ENCODE peak calls at places on chromosomes 11 and 22, in seven cellular contexts. Z is mesendoderm, P is IMR-90, F is neuronal stem cell, M is H9, G is trophoblast cell, X is H1. T is an unnamed sample.

GRCh38 chr11:62976109-62976508 is 8.7 kb downstream of the SLC22A6 start:
- DNase-seq in P (no peak), X (no peak), Z (peak), F (no peak), G (peak), M (no peak), T (no peak)

GRCh38 chr22:36833073-36833472 is 16.2 kb upstream of the PVALB start:
- DNase-seq in M (no peak), P (no peak), F (no peak), G (no peak), X (no peak), Z (no peak), T (no peak)

GRCh38 chr11:12017243-12017678 is 8.8 kb upstream of the DKK3 start:
- DNase-seq in X (no peak), P (peak), G (no peak), F (no peak), M (no peak), Z (no peak), T (peak)

GRCh38 chr22:42444060-42444904 is 12.1 kb upstream of the NFAM1 start:
- DNase-seq in Z (peak), F (peak), X (no peak), P (peak), G (peak), M (peak), T (peak)

GRCh38 chr22:17744430-17744829 is 29.8 kb downstream of the BID start:
- DNase-seq in X (no peak), F (no peak), M (no peak), G (no peak), Z (no peak), P (no peak), T (no peak)

GRCh38 chr11:6992457-6993431 is 27.4 kb downstream of the ZNF214 start:
- DNase-seq in X (no peak), M (no peak), F (no peak), Z (no peak), P (peak), G (peak), T (peak)

GRCh38 chr22:42758929-42759629 is 38.4 kb upstream of the A4GALT start:
- DNase-seq in X (no peak), M (no peak), P (peak), G (no peak), F (no peak), Z (no peak), T (peak)

GRCh38 chr11:92948116-92948515 is 21.3 kb upstream of the MTNR1B start:
- DNase-seq in Z (no peak), G (no peak), M (no peak), X (no peak), P (no peak), F (no peak), T (no peak)

GRCh38 chr11:19393941-19394340 is 153.2 kb upstream of the E2F8 start:
- DNase-seq in G (no peak), P (peak), Z (peak), F (no peak), M (no peak), X (no peak), T (peak)

DNA sequence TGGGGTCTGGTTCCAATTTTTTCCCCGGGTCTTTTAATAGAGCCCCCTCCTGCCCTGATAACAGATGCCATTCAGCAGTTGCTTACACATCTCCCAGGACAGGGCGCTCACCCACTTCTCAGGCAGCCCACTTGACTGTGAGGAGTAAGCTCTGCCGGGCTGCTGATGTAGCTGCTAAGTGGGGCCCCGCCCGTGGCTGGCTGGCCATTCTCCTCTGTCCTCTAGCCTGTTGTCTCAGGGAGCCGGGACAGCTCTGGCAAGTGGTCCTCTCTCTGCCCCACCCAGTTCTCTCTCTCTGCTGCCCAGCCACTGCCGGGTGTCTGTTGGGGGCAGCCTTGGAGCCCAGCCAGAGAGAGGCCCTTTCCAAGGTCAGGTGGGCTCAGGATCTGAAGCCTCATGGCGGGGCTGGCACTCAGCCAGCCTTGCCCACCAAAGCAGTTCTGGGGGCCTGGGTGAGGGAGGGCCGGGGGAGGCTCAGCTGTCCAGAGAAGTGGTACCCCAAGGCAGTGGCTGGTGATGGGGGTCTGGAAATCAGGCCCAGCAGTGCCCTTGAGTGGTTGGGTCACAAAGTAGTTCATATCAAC is 8.9 kb downstream of the KCNJ4 start:
- DNase-seq in F (no peak), P (no peak), M (no peak), G (no peak), X (no peak), Z (no peak), T (no peak)
- H2BK5ac ChIP-seq in F (no peak), P (no peak), M (no peak), G (no peak), X (no peak), Z (no peak), T (no peak)

GRCh38 chr22:19807161-19807913 is 46.8 kb downstream of the TBX1 start:
- DNase-seq in X (no peak), G (no peak), Z (no peak), M (no peak), P (no peak), F (no peak), T (no peak)

GRCh38 chr22:19808873-19809478 is 45.7 kb downstream of the GNB1L start:
- DNase-seq in Z (no peak), F (no peak), M (no peak), P (no peak), G (no peak), X (no peak), T (no peak)

GRCh38 chr22:19805821-19806212 is 45.2 kb downstream of the TBX1 start:
- DNase-seq in Z (no peak), X (no peak), G (peak), M (peak), P (no peak), F (no peak), T (no peak)

GRCh38 chr22:19807914-19808872 is 46.5 kb downstream of the GNB1L start:
- DNase-seq in M (no peak), P (no peak), Z (no peak), F (no peak), X (no peak), G (no peak), T (no peak)

DNA sequence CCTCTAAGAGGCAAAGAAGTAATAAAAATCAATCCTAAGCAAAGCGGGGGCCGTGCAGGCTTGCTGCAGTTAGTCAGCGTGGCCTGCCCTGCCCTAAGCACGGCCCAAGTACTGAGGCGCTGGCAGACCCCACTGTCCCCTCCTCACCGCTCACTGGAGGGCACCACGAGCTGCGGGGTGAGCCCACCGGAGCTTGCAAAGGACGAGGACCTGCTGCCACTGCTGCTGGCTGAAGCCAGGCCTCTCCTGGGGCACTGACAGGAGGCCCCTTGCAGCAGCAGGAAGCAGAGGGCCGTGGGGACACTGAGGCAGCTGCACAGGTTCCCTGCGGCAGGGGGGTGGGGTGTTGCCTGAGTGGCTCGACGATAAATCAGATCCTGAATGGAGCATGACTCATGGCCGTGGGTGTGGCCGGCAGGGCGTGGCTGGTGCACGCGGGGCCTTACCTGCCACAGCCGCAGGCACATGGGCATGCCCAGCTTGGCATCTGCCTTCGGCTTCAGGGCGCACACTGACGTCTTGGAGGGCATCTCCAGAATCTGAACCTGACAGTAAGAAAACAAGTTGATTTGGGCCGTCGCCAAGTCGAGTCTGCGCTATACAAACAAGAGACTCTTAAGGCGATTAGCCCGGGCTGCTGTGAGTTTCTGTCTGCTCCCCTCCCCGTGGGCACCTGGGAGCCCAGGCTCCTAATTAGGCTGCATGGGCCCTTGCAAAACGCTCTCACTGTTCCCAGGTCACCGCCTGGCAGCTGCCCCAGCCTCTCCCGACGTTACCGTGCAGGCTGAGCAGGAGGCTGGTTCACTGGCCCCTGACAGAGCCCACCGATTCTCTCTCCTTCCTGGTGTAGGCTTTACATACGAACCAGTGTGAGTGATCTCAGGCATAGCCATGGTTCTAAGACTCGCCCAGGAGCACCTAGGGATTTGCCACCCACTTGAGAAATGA is 45.9 kb downstream of the TBX1 start:
- DNase-seq in F (no peak), G (peak), P (no peak), M (no peak), Z (no peak), X (no peak), T (no peak)
- H3K23ac ChIP-seq in F (peak), G (no peak), P (no peak), M (no peak), Z (no peak), X (no peak), T (no peak)

DNA sequence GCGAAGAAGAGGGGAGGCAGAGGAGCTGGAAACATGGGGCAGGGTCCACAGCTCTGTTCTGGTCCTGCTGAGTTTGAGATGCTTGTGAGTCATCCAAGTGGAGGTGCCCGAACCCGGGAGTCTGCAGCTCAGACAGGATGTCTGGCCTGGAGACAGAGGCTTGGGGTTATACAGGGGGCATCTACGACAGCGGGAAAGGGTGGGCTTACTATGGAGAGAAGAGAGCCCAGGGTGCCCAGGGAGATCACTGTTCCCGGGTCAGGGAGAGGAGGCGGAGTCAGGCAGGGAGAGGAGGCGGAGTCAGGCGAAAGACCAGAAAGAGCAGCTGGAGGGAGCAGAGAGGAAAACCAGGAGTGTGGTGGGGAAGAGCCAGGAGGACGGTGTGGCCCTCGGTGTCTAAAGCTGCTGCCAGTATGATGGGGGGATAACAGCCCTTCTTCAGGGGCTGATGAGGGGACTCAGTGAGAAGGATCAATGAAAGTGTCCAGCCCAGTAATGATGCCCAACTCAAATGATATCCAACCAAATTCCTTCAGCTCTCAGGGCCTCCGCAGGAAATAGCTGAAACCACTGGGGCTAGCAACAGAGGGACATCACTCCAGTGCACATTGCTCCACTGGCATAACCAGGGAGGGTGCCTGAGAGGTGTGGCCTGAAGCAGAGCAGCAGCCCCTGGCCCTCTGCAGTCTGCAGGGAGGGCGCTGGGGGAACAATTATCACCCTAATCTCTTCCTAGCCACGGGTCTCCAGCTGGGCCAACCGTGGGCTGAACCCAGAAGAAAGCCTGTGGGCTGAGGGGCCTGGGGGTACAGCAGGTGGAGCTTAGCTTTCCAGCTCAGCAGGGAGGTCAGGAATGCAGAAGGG is 2.6 kb upstream of the LTBP3 start:
- DNase-seq in G (peak), F (no peak), X (no peak), P (peak), M (peak), Z (peak), T (peak)
- H3K9ac ChIP-seq in G (no peak), F (no peak), X (no peak), P (no peak), M (no peak), Z (peak), T (peak)

GRCh38 chr11:67291481-67292381 is 2.6 kb downstream of the ANKRD13D start:
- DNase-seq in X (no peak), G (no peak), F (no peak), M (no peak), P (no peak), Z (no peak), T (no peak)
- H2BK5ac ChIP-seq in X (no peak), G (no peak), F (no peak), M (no peak), P (peak), Z (no peak), T (no peak)

DNA sequence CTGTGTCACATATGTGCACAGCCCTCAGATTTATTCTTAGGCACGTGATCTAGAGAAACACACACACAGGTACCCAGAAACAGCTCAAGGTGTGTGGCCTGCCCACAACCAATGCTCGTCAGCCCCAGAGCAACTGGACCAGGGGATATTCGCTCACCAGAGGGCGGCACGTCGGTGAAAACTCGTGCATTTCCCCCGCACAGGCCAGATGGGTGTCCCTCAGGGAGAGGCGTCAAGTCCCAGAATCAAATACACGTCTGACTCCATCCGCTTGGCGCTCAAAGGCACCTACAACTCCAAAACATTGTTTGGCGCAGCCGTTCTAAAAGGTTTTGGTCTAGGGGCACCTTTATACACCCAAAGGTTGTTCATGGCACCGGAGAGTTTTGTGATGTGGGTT is 429.0 kb downstream of the BRD1 start:
- DNase-seq in Z (no peak), G (no peak), M (peak), X (no peak), P (no peak), F (no peak), T (no peak)
- H3K23ac ChIP-seq in Z (no peak), G (no peak), M (no peak), X (no peak), P (no peak), F (no peak), T (no peak)

GRCh38 chr22:20418211-20418788 is 19.3 kb downstream of the SCARF2 start:
- DNase-seq in X (no peak), P (peak), F (peak), G (peak), M (peak), Z (peak), T (peak)
- H3K9ac ChIP-seq in X (no peak), P (peak), F (peak), G (peak), M (no peak), Z (peak), T (peak)

DNA sequence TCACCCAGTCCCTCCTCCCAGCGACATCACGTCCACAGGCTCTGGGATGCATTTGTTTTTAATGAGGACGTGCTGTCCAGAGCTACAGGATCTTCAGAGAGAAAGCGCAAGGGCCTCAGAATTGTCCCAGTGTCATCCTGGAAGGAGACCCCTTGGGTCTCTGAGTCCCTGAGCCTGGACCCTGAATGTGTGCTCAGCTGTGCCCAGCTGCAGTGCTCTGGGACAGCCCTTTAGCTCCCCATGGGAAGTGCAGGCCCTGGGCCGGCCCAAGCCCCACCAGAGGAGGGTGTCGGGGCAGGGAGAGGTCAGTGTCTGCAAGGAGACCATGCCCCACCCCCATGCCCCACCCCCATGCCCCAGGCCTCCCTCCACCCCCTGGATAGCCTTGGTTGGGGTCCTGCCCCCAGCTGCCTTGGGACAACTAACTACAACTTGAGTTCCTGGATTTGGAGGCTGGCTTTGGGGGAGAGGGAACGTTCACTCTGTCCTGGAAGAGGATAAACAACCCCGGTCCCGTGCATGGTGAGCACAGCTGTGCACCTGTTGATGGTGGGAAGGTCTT is 809.8 kb downstream of the BRD1 start:
- DNase-seq in G (no peak), Z (no peak), M (peak), F (no peak), X (no peak), P (no peak), T (no peak)
- H2BK5ac ChIP-seq in G (no peak), Z (no peak), M (no peak), F (no peak), X (no peak), P (no peak), T (no peak)

GRCh38 chr11:122089111-122089510 is 26.9 kb downstream of the BLID start:
- DNase-seq in F (no peak), G (no peak), M (no peak), Z (no peak), P (no peak), X (no peak), T (no peak)
- H3K23ac ChIP-seq in F (no peak), G (no peak), M (no peak), Z (no peak), P (no peak), X (no peak), T (no peak)

DNA sequence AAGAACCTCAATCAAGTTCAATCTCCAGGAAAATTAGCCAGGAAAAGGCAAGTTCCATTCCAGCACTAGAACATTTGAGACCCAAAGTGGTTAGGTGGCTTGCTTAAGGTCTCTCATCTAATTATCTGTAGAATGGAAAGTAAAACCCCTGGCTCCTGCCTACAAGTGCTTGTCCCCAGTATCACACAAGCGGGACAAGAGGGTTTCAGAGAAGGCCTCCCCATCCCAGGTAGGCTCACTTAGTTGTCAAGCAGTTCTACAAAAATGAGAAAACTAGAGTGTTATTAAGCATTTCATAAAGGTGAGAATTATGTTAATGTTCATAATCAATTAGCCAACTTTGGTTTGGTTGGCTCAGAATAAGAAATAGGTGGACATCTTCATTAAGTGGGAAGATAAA is 5.5 kb downstream of the POU2AF1 start:
- DNase-seq in F (no peak), Z (no peak), G (no peak), X (no peak), P (no peak), M (no peak), T (no peak)
- H3K9ac ChIP-seq in F (no peak), Z (no peak), G (no peak), X (no peak), P (no peak), M (peak), T (no peak)

GRCh38 chr11:133503776-133504175 is 28.5 kb downstream of the OPCML start:
- DNase-seq in Z (no peak), P (no peak), F (no peak), M (peak), G (no peak), X (no peak), T (no peak)
- H2BK5ac ChIP-seq in Z (no peak), P (no peak), F (no peak), M (no peak), G (no peak), X (no peak), T (no peak)